ENCODE peak calls at places on chromosome 20, in nine cellular contexts. One of them, this sample, is unnamed.

GRCh38 chr20:4864292-4864691 is 137.0 kb downstream of the SLC23A2 start:
- DNase-seq in fibroblast of lung: no peak
- DNase-seq in Panc1: no peak
- DNase-seq in thyroid gland: no peak
- DNase-seq in uterus: no peak
- DNase-seq in RWPE2: no peak
- DNase-seq in esophagus squamous epithelium: no peak
- DNase-seq in A549: no peak
- DNase-seq in PC-9: no peak
- DNase-seq in this sample: no peak

GRCh38 chr20:38728911-38729642 is 4.8 kb downstream of the SLC32A1 start:
- DNase-seq in thyroid gland: no peak
- DNase-seq in A549: no peak
- DNase-seq in uterus: no peak
- DNase-seq in fibroblast of lung: no peak
- DNase-seq in PC-9: no peak
- DNase-seq in esophagus squamous epithelium: no peak
- DNase-seq in RWPE2: peak; percentile 84
- DNase-seq in Panc1: no peak
- DNase-seq in this sample: no peak

GRCh38 chr20:23205656-23206055 is 119.5 kb upstream of the CD93 start:
- DNase-seq in Panc1: no peak
- DNase-seq in RWPE2: no peak
- DNase-seq in fibroblast of lung: peak; percentile 83
- DNase-seq in PC-9: no peak
- DNase-seq in A549: no peak
- DNase-seq in esophagus squamous epithelium: no peak
- DNase-seq in uterus: peak; percentile 40
- DNase-seq in thyroid gland: peak; percentile 79
- DNase-seq in this sample: peak; percentile 5

GRCh38 chr20:43942661-43943285 is 28.1 kb downstream of the TOX2 start:
- DNase-seq in RWPE2: no peak
- DNase-seq in thyroid gland: no peak
- DNase-seq in esophagus squamous epithelium: no peak
- DNase-seq in PC-9: peak; percentile 70
- DNase-seq in fibroblast of lung: peak; percentile 80
- DNase-seq in A549: no peak
- DNase-seq in Panc1: no peak
- DNase-seq in uterus: no peak
- DNase-seq in this sample: no peak

GRCh38 chr20:45080867-45081616 is 19.9 kb downstream of the KCNS1 start:
- DNase-seq in uterus: no peak
- DNase-seq in Panc1: no peak
- DNase-seq in RWPE2: no peak
- DNase-seq in thyroid gland: no peak
- DNase-seq in A549: no peak
- DNase-seq in esophagus squamous epithelium: no peak
- DNase-seq in fibroblast of lung: peak; percentile 56
- DNase-seq in PC-9: no peak
- DNase-seq in this sample: no peak

GRCh38 chr20:62580052-62580451 is 62.3 kb upstream of the SLCO4A1 start:
- DNase-seq in Panc1: no peak
- DNase-seq in esophagus squamous epithelium: no peak
- DNase-seq in fibroblast of lung: no peak
- DNase-seq in thyroid gland: no peak
- DNase-seq in RWPE2: no peak
- DNase-seq in A549: no peak
- DNase-seq in PC-9: no peak
- DNase-seq in uterus: no peak
- DNase-seq in this sample: no peak

GRCh38 chr20:5781798-5782750 is 31.9 kb downstream of the SHLD1 start:
- DNase-seq in esophagus squamous epithelium: no peak
- DNase-seq in A549: no peak
- DNase-seq in Panc1: no peak
- DNase-seq in PC-9: peak; percentile 30
- DNase-seq in uterus: no peak
- DNase-seq in thyroid gland: peak; percentile 69
- DNase-seq in fibroblast of lung: no peak
- DNase-seq in RWPE2: no peak
- DNase-seq in this sample: no peak

GRCh38 chr20:60408435-60408834 is 450.2 kb downstream of the CDH26 start:
- DNase-seq in RWPE2: no peak
- DNase-seq in thyroid gland: no peak
- DNase-seq in uterus: no peak
- DNase-seq in esophagus squamous epithelium: no peak
- DNase-seq in A549: no peak
- DNase-seq in fibroblast of lung: no peak
- DNase-seq in Panc1: no peak
- DNase-seq in PC-9: no peak
- DNase-seq in this sample: peak; percentile 6

GRCh38 chr20:10466325-10466724 is 31.2 kb downstream of the SLX4IP start:
- DNase-seq in uterus: no peak
- DNase-seq in RWPE2: no peak
- DNase-seq in Panc1: no peak
- DNase-seq in esophagus squamous epithelium: no peak
- DNase-seq in PC-9: no peak
- DNase-seq in fibroblast of lung: peak; percentile 20
- DNase-seq in thyroid gland: no peak
- DNase-seq in A549: no peak
- DNase-seq in this sample: no peak
- TF ChIP-seq CTCF in uterus: no peak
- TF ChIP-seq CTCF in RWPE2: no peak
- TF ChIP-seq CTCF in Panc1: no peak
- TF ChIP-seq CTCF in esophagus squamous epithelium: no peak
- TF ChIP-seq CTCF in PC-9: no peak
- TF ChIP-seq CTCF in fibroblast of lung: no peak
- TF ChIP-seq CTCF in thyroid gland: no peak
- TF ChIP-seq CTCF in A549: no peak
- TF ChIP-seq CTCF in this sample: no peak

GRCh38 chr20:57261488-57262243 is 4.8 kb downstream of the BMP7 start:
- DNase-seq in RWPE2: no peak
- DNase-seq in fibroblast of lung: no peak
- DNase-seq in thyroid gland: peak; percentile 47
- DNase-seq in A549: no peak
- DNase-seq in uterus: no peak
- DNase-seq in PC-9: no peak
- DNase-seq in esophagus squamous epithelium: no peak
- DNase-seq in Panc1: no peak
- DNase-seq in this sample: no peak

GRCh38 chr20:57263767-57264150 is 2.7 kb downstream of the BMP7 start:
- DNase-seq in Panc1: no peak
- DNase-seq in esophagus squamous epithelium: no peak
- DNase-seq in uterus: no peak
- DNase-seq in RWPE2: no peak
- DNase-seq in PC-9: no peak
- DNase-seq in fibroblast of lung: no peak
- DNase-seq in thyroid gland: no peak
- DNase-seq in A549: no peak
- DNase-seq in this sample: no peak

GRCh38 chr20:57260959-57261357 is 5.5 kb downstream of the BMP7 start:
- DNase-seq in thyroid gland: peak; percentile 53
- DNase-seq in Panc1: no peak
- DNase-seq in A549: no peak
- DNase-seq in esophagus squamous epithelium: no peak
- DNase-seq in uterus: no peak
- DNase-seq in fibroblast of lung: no peak
- DNase-seq in RWPE2: no peak
- DNase-seq in PC-9: no peak
- DNase-seq in this sample: no peak

GRCh38 chr20:57263127-57263609 is 3.3 kb downstream of the BMP7 start:
- DNase-seq in RWPE2: no peak
- DNase-seq in PC-9: no peak
- DNase-seq in esophagus squamous epithelium: no peak
- DNase-seq in fibroblast of lung: no peak
- DNase-seq in uterus: no peak
- DNase-seq in Panc1: no peak
- DNase-seq in thyroid gland: peak; percentile 54
- DNase-seq in A549: no peak
- DNase-seq in this sample: no peak

DNA sequence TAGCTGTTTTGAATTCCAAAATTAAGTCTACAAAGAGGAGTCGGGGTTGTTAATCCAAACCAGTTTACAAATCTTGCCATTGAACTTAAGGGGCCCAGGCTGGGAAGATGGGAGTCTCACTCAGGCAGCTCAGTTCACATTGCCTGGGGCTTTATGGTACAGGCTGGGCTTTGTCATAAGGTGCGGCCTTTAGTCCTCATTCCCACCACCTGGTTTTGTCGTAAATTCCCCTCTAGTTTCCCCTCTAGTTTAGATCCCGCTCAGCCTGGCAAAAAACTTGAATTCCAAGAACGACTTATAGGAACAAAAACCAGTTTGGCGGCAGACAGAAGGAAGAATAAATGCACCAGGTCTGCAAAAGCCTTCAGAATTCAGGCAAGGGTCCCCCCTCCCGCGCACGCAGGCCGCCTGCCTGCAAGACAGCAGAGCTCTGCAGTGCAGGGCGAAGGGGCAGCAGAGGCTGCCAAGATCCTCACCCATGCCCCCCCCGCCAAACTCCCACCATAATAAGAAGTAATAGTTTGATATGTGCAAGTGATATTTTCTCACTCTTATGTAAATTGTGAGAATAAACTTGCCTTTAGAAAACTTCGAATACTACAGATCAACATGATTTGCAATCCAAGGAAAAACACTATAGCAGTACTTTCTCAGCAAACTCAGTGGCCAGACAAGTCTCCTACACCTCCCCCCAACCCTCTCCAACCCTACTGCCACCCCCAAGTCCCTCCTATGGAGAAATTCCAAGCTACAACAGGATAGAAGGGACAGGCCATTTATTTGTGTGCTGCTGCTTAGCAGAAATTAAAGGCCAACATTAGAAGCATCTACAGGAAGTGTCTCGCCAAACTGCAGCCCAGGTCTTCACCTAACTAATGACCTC is 4.0 kb downstream of the BMP7 start:
- DNase-seq in Panc1: no peak
- DNase-seq in RWPE2: no peak
- DNase-seq in thyroid gland: no peak
- DNase-seq in PC-9: no peak
- DNase-seq in fibroblast of lung: no peak
- DNase-seq in uterus: no peak
- DNase-seq in esophagus squamous epithelium: no peak
- DNase-seq in A549: no peak
- DNase-seq in this sample: no peak
- H3K27ac ChIP-seq in Panc1: no peak overlapping the region
- H3K27ac ChIP-seq in RWPE2: no peak overlapping the region
- H3K27ac ChIP-seq in thyroid gland: peak overlapping the region; percentile 89
- H3K27ac ChIP-seq in PC-9: no peak overlapping the region
- H3K27ac ChIP-seq in fibroblast of lung: no peak overlapping the region
- H3K27ac ChIP-seq in uterus: no peak overlapping the region
- H3K27ac ChIP-seq in esophagus squamous epithelium: peak overlapping the region; percentile 79
- H3K27ac ChIP-seq in A549: no peak overlapping the region
- H3K27ac ChIP-seq in this sample: no peak overlapping the region

GRCh38 chr20:41196653-41197225 is 59.4 kb downstream of the PLCG1 start:
- DNase-seq in Panc1: no peak
- DNase-seq in fibroblast of lung: no peak
- DNase-seq in esophagus squamous epithelium: no peak
- DNase-seq in A549: no peak
- DNase-seq in PC-9: no peak
- DNase-seq in uterus: no peak
- DNase-seq in thyroid gland: no peak
- DNase-seq in RWPE2: no peak
- DNase-seq in this sample: no peak

GRCh38 chr20:41192575-41192974 is 55.2 kb downstream of the PLCG1 start:
- DNase-seq in esophagus squamous epithelium: no peak
- DNase-seq in fibroblast of lung: no peak
- DNase-seq in A549: no peak
- DNase-seq in thyroid gland: no peak
- DNase-seq in uterus: no peak
- DNase-seq in RWPE2: peak; percentile 53
- DNase-seq in Panc1: no peak
- DNase-seq in PC-9: no peak
- DNase-seq in this sample: no peak

GRCh38 chr20:41187668-41188067 is 50.3 kb downstream of the PLCG1 start:
- DNase-seq in PC-9: no peak
- DNase-seq in A549: no peak
- DNase-seq in RWPE2: no peak
- DNase-seq in thyroid gland: no peak
- DNase-seq in fibroblast of lung: no peak
- DNase-seq in esophagus squamous epithelium: no peak
- DNase-seq in Panc1: no peak
- DNase-seq in uterus: no peak
- DNase-seq in this sample: no peak

DNA sequence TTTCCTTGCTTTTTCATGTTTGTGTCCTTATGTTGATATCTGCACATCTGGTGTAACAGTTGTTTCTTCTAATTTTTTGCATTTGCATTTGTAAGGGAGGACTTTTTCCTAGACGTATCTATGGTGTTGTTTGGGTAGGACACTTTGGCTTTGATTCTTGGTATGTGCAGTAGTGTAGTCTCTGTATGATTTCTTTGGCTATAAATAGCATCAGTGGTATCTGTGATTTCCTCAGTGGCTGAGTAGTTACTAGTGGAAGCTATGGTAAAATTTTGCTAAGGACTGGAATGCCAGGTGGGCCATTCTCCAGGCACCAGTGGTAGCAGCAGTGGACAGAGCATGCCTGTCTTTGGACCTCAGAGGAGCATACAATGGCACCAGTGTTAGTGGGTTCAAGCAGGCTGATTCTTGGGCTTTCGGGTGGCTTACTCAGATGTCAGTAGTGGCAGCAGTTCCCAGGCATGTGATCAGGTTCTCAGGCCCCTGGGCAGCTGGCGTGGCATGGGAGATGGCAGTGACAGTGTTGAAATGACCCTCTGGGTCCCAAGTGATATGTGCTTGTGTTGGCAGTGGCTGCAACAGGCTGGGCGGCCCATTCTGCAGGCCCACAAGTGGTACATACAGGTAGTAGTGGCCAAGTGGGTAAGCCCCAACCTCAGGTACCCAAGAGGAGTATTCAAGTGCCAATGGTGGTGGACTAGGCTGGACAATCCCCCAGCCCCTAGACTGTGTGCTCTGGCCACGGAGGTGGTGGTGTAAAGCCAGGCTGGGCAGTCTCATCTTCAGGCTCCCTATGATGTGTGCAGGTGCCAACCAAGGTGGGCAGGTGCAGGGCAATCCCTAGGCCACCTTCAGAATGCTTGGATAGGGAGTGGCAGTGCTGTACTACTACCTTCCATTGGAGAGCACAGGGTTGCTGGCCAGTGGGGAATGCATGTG is 54.5 kb downstream of the PLCG1 start:
- DNase-seq in A549: no peak
- DNase-seq in RWPE2: peak; percentile 75
- DNase-seq in uterus: no peak
- DNase-seq in Panc1: no peak
- DNase-seq in esophagus squamous epithelium: no peak
- DNase-seq in fibroblast of lung: no peak
- DNase-seq in thyroid gland: no peak
- DNase-seq in PC-9: no peak
- DNase-seq in this sample: no peak
- TF ChIP-seq CTCF in A549: no peak
- TF ChIP-seq CTCF in RWPE2: no peak
- TF ChIP-seq CTCF in uterus: no peak
- TF ChIP-seq CTCF in Panc1: no peak
- TF ChIP-seq CTCF in esophagus squamous epithelium: no peak
- TF ChIP-seq CTCF in fibroblast of lung: no peak
- TF ChIP-seq CTCF in thyroid gland: no peak
- TF ChIP-seq CTCF in PC-9: no peak
- TF ChIP-seq CTCF in this sample: no peak

GRCh38 chr20:11376406-11376805 is 541.3 kb upstream of the BTBD3 start:
- DNase-seq in PC-9: no peak
- DNase-seq in A549: no peak
- DNase-seq in Panc1: no peak
- DNase-seq in uterus: no peak
- DNase-seq in esophagus squamous epithelium: no peak
- DNase-seq in thyroid gland: no peak
- DNase-seq in fibroblast of lung: peak; percentile 21
- DNase-seq in RWPE2: no peak
- DNase-seq in this sample: no peak

GRCh38 chr20:11379257-11380011 is 538.3 kb upstream of the BTBD3 start:
- DNase-seq in uterus: no peak
- DNase-seq in PC-9: no peak
- DNase-seq in thyroid gland: peak; percentile 31
- DNase-seq in fibroblast of lung: no peak
- DNase-seq in esophagus squamous epithelium: no peak
- DNase-seq in Panc1: no peak
- DNase-seq in A549: no peak
- DNase-seq in RWPE2: no peak
- DNase-seq in this sample: no peak

GRCh38 chr20:11377761-11378160 is 539.9 kb upstream of the BTBD3 start:
- DNase-seq in PC-9: no peak
- DNase-seq in thyroid gland: no peak
- DNase-seq in RWPE2: no peak
- DNase-seq in fibroblast of lung: no peak
- DNase-seq in uterus: no peak
- DNase-seq in A549: no peak
- DNase-seq in esophagus squamous epithelium: no peak
- DNase-seq in Panc1: no peak
- DNase-seq in this sample: no peak

GRCh38 chr20:11376998-11377397 is 540.7 kb upstream of the BTBD3 start:
- DNase-seq in A549: no peak
- DNase-seq in fibroblast of lung: peak; percentile 19
- DNase-seq in PC-9: no peak
- DNase-seq in thyroid gland: no peak
- DNase-seq in esophagus squamous epithelium: no peak
- DNase-seq in uterus: no peak
- DNase-seq in Panc1: no peak
- DNase-seq in RWPE2: no peak
- DNase-seq in this sample: peak; percentile 96

DNA sequence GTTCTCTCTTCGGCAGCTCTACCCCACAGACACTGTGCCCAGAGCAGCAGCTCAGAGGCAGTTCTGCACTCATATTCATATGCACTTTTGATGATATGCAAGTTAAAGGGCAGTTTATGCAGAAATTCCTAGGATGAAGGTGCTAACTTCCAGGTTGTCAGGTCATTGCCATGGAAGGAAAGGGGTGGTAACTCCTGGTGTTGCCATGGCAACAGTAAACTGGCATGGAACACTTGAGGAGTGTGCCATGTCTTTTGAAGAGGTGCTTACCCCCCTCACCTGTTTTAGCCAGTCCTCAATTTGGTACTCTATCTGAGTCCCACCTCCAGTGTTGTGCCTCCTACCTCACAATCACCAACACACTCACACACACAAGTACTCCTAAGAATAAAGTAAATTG is 539.4 kb upstream of the BTBD3 start:
- DNase-seq in fibroblast of lung: no peak
- DNase-seq in RWPE2: no peak
- DNase-seq in esophagus squamous epithelium: no peak
- DNase-seq in thyroid gland: no peak
- DNase-seq in PC-9: no peak
- DNase-seq in Panc1: no peak
- DNase-seq in A549: no peak
- DNase-seq in uterus: no peak
- DNase-seq in this sample: no peak
- H3K27ac ChIP-seq in fibroblast of lung: no peak overlapping the region
- H3K27ac ChIP-seq in RWPE2: no peak overlapping the region
- H3K27ac ChIP-seq in esophagus squamous epithelium: no peak overlapping the region
- H3K27ac ChIP-seq in thyroid gland: no peak overlapping the region
- H3K27ac ChIP-seq in PC-9: no peak overlapping the region
- H3K27ac ChIP-seq in Panc1: no peak overlapping the region
- H3K27ac ChIP-seq in A549: no peak overlapping the region
- H3K27ac ChIP-seq in uterus: no peak overlapping the region
- H3K27ac ChIP-seq in this sample: no peak overlapping the region